ENCODE peak calls at places on chromosomes 13 and 19, in five cellular contexts. J is activated CD8-positive, alpha-beta memory T cell treated with anti-CD3 and anti-CD28 coated beads, Interleukin-2, amount 50 U/mL, for 4 hours; Z is NCI-H2081; Y is T-helper 1 cell; V is dorsolateral prefrontal cortex. X is an unnamed sample.

GRCh38 chr19:13781547-13781946 is 7.3 kb downstream of the C19orf53 start:
- DNase-seq in J (no peak), Y (no peak), V (peak), Z (peak), X (no peak)

GRCh38 chr19:16891696-16892382 is 3.0 kb downstream of the F2RL3 start:
- DNase-seq in Z (no peak), V (no peak), J (no peak), Y (no peak), X (no peak)

GRCh38 chr19:46009530-46010510 is 13.0 kb downstream of the PGLYRP1 start:
- DNase-seq in Y (peak), V (peak), J (peak), Z (peak), X (peak)

GRCh38 chr19:3851254-3852176 is 17.3 kb downstream of the ZFR2 start:
- DNase-seq in V (no peak), Z (no peak), Y (no peak), J (no peak), X (no peak)

GRCh38 chr13:51613535-51613934 is 29.3 kb downstream of the WDFY2 start:
- DNase-seq in Z (no peak), J (no peak), V (no peak), Y (no peak), X (no peak)

GRCh38 chr13:83881031-83881727 is 1.1 kb downstream of the SLITRK1 start:
- DNase-seq in Z (no peak), V (no peak), Y (no peak), J (no peak), X (no peak)

GRCh38 chr13:21022056-21022693 is 39.2 kb downstream of the LATS2 start:
- DNase-seq in Z (no peak), V (no peak), Y (no peak), J (no peak), X (no peak)

GRCh38 chr13:51225034-51225433 is 2.8 kb downstream of the FAM124A start:
- DNase-seq in J (no peak), V (no peak), Y (no peak), Z (no peak), X (no peak)

GRCh38 chr13:84279166-84279565 is 396.9 kb upstream of the SLITRK1 start:
- DNase-seq in V (no peak), J (no peak), Y (no peak), Z (no peak), X (no peak)